ENCODE peak calls at places on chromosome 11, in five cellular contexts. B is BE2C, L is right lobe of liver, X is neural crest cell, O is keratinocyte. G is an unnamed sample.
A peak's percentile ranks its signal among the peaks of the same experiment; 100 is the strongest.

GRCh38 chr11:131246589-131247164 is 123.7 kb upstream of the NTM start:
- DNase-seq in B (no peak), L (no peak), X (peak; percentile 49), O (no peak), G (peak; percentile 71)

GRCh38 chr11:120035756-120036155 is 102.2 kb downstream of the TRIM29 start:
- DNase-seq in B (no peak), L (no peak), X (no peak), O (no peak), G (no peak)

GRCh38 chr11:38136887-38137286 is 1538.9 kb upstream of the RAG2 start:
- DNase-seq in B (no peak), L (no peak), X (no peak), O (no peak), G (no peak)

GRCh38 chr11:131816046-131816445 is 445.6 kb downstream of the NTM start:
- DNase-seq in B (no peak), L (no peak), X (no peak), O (no peak), G (no peak)

GRCh38 chr11:129259950-129260349 is 67.8 kb upstream of the ARHGAP32 start:
- DNase-seq in B (no peak), L (no peak), X (peak; percentile 19), O (no peak), G (no peak)

GRCh38 chr11:32323814-32324130 is 111.6 kb downstream of the WT1 start:
- DNase-seq in B (no peak), L (no peak), X (no peak), O (no peak), G (no peak)

GRCh38 chr11:15236514-15236913 is 121.8 kb downstream of the INSC start:
- DNase-seq in B (no peak), L (no peak), X (no peak), O (no peak), G (no peak)

GRCh38 chr11:19080579-19080993 is 20.1 kb upstream of the MRGPRX2 start:
- DNase-seq in B (no peak), L (no peak), X (no peak), O (peak; percentile 38), G (no peak)

GRCh38 chr11:61815790-61816735 is 740 bp downstream of the FADS1 start:
- DNase-seq in B (peak; percentile 58), L (peak; percentile 79), X (peak; percentile 54), O (no peak), G (peak; percentile 70)

GRCh38 chr11:70628881-70629844 is 230.8 kb downstream of the CTTN start:
- DNase-seq in B (peak; percentile 39), L (no peak), X (no peak), O (no peak), G (no peak)

GRCh38 chr11:91163619-91164451 is 941.0 kb upstream of the CHORDC1 start:
- DNase-seq in B (peak; percentile 67), L (no peak), X (no peak), O (peak; percentile 32), G (no peak)

GRCh38 chr11:61688368-61689163 is 8.4 kb downstream of the DAGLA start:
- DNase-seq in B (no peak), L (no peak), X (no peak), O (no peak), G (no peak)

GRCh38 chr11:129894281-129895125 is 875 bp downstream of the NFRKB start:
- DNase-seq in B (no peak), L (no peak), X (no peak), O (no peak), G (no peak)

GRCh38 chr11:57311109-57311936 is 13.4 kb downstream of the TNKS1BP1 start:
- DNase-seq in B (peak; percentile 88), L (peak; percentile 95), X (no peak), O (no peak), G (peak; percentile 65)

GRCh38 chr11:1224491-1225385 is 1.9 kb downstream of the MUC5B start:
- DNase-seq in B (peak; percentile 3), L (peak; percentile 7), X (no peak), O (no peak), G (no peak)

GRCh38 chr11:65596520-65596919 is 920 bp upstream of the KCNK7 start:
- DNase-seq in B (no peak), L (no peak), X (no peak), O (no peak), G (no peak)

GRCh38 chr11:61609970-61610347 is 29.1 kb upstream of the SYT7 start:
- DNase-seq in B (peak; percentile 53), L (no peak), X (no peak), O (no peak), G (no peak)

GRCh38 chr11:94511932-94512781 is at the start of gene C11orf97:
- DNase-seq in B (peak; percentile 69), L (peak; percentile 80), X (peak; percentile 62), O (no peak), G (peak; percentile 73)

GRCh38 chr11:94151311-94151710 is 22.7 kb downstream of the PANX1 start:
- DNase-seq in B (no peak), L (no peak), X (no peak), O (no peak), G (no peak)

GRCh38 chr11:80815752-80816453 is 1375.1 kb upstream of the TENM4 start:
- DNase-seq in B (no peak), L (no peak), X (no peak), O (no peak), G (no peak)

GRCh38 chr11:73597340-73597955 is 464 bp downstream of the FAM168A start:
- DNase-seq in B (no peak), L (no peak), X (no peak), O (no peak), G (peak; percentile 5)

GRCh38 chr11:72821920-72822799 is 7.9 kb downstream of the ATG16L2 start:
- DNase-seq in B (peak; percentile 96), L (peak; percentile 91), X (peak; percentile 94), O (no peak), G (peak; percentile 93)

GRCh38 chr11:130278151-130278550 is 36.6 kb downstream of the ZBTB44 start:
- DNase-seq in B (no peak), L (no peak), X (no peak), O (no peak), G (no peak)

GRCh38 chr11:23865341-23865975 is 631.4 kb upstream of the LUZP2 start:
- DNase-seq in B (no peak), L (no peak), X (no peak), O (no peak), G (no peak)

GRCh38 chr11:1083621-1084551 is 9.2 kb downstream of the MUC2 start:
- DNase-seq in B (no peak), L (peak; percentile 14), X (no peak), O (no peak), G (no peak)

GRCh38 chr11:62147545-62147944 is 23.7 kb downstream of the INCENP start:
- DNase-seq in B (no peak), L (no peak), X (no peak), O (no peak), G (no peak)

GRCh38 chr11:65872555-65873279 is at the start of gene EFEMP2:
- DNase-seq in B (no peak), L (no peak), X (no peak), O (no peak), G (peak; percentile 55)

GRCh38 chr11:45193695-45194094 is 47.3 kb downstream of the PRDM11 start:
- DNase-seq in B (no peak), L (no peak), X (no peak), O (no peak), G (no peak)

GRCh38 chr11:111066861-111067260 is 178.7 kb upstream of the POU2AF2 start:
- DNase-seq in B (no peak), L (no peak), X (no peak), O (no peak), G (no peak)

GRCh38 chr11:48005133-48005532 is 24.8 kb downstream of the PTPRJ start:
- DNase-seq in B (no peak), L (no peak), X (no peak), O (no peak), G (no peak)

DNA sequence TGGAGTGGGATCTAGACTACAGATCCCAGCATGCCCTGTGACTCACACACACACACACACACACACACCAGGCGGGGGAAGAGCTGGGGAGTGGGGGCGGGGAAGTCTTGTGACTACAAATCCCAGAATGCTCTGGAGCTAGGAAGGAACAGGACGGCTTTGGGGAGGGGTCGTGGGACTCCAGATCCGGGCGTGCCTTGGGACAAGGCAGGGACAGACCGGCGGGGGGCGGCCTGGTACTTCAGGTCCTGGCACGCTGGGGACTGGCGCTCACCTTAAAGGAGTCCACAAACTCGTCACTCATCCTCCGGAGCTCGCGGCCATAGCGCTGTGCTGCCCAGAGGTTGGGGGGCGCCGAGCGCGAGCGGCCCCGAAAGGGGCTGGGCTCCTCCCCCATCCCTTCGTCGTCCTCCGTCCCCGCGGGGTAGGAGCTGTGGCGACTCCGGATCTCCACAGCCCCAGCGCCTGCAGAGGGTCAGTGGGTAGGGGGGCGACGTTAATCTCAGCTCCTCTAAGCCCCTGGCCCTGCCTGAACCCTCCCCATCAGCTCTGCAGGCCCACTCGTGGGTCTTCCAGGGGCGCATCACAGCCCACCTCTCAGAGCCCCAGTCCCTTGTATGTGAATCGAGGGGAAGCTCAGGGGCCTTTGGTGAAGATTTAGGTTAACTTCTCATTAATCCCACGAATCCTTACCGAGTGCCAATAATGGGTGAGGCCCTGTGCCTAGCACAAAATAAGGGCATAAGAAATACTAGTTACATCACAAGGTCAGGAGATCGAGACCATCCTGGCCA is 12.9 kb downstream of the BAD start:
- DNase-seq in B (peak; percentile 86), L (peak; percentile 89), X (peak; percentile 73), O (peak; percentile 88), G (peak; percentile 84)
- TF ChIP-seq CTCF in B (peak; percentile 23), L (no peak), X (peak; percentile 45), O (no peak), G (no peak)

GRCh38 chr11:117859713-117860112 is 16.7 kb downstream of the FXYD6 start:
- DNase-seq in B (no peak), L (no peak), X (no peak), O (no peak), G (no peak)

GRCh38 chr11:117861151-117862018 is 15.1 kb downstream of the FXYD6 start:
- DNase-seq in B (peak; percentile 90), L (peak; percentile 58), X (peak; percentile 31), O (no peak), G (no peak)

GRCh38 chr11:117862019-117862725 is 14.3 kb downstream of the FXYD6 start:
- DNase-seq in B (no peak), L (no peak), X (no peak), O (no peak), G (no peak)

GRCh38 chr11:117859061-117859460 is 17.4 kb downstream of the FXYD6 start:
- DNase-seq in B (no peak), L (no peak), X (no peak), O (no peak), G (no peak)

GRCh38 chr11:117860139-117860538 is 16.3 kb downstream of the FXYD6 start:
- DNase-seq in B (no peak), L (no peak), X (no peak), O (no peak), G (no peak)
- TF ChIP-seq CTCF in B (no peak), L (no peak), X (no peak), O (no peak), G (no peak)

DNA sequence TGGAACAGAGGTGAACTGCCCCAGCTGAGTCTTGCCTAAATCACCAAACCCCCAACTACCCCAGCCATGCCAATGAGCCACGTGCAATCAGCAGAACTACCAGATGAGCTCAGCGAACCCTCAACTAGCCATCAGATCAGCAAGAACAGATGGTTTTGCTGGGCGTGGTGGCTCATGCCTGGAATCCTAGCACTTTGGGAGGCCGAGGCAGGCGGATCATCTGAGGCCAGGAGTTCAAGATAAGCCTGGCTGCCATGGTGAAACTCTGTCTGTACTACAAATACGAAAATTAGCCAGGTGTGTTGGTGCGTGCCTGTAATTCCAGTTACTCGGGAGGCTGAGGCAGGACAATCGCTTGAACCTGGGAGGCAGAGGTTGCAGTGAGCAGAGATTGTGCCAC is 374.3 kb downstream of the NXPE2 start:
- DNase-seq in B (no peak), L (no peak), X (no peak), O (no peak), G (no peak)
- TF ChIP-seq CTCF in B (no peak), L (no peak), X (no peak), O (no peak), G (no peak)

GRCh38 chr11:114276077-114276476 is 20.1 kb upstream of the NNMT start:
- DNase-seq in B (no peak), L (no peak), X (no peak), O (no peak), G (no peak)
- TF ChIP-seq CTCF in B (no peak), L (no peak), X (no peak), O (no peak), G (no peak)